ENCODE peak calls at places on chromosomes 7 and 10, in eight cellular contexts. One of them, this sample, is unnamed. For H3K4me1, the result is how much of the 10 kb centered on the place peaks cover.

GRCh38 chr10:124579003-124579384 is 117.4 kb downstream of the LHPP start:
- DNase-seq in endothelial cell of umbilical vein: no peak
- DNase-seq in SK-N-SH: no peak
- DNase-seq in thoracic aorta: no peak
- DNase-seq in left lung: peak
- DNase-seq in cardiac muscle cell: no peak
- DNase-seq in A673: no peak
- DNase-seq in effector memory CD4-positive, alpha-beta T cell: no peak
- DNase-seq in this sample: peak

GRCh38 chr7:34840176-34840785 is 182.3 kb downstream of the NPSR1 start:
- DNase-seq in endothelial cell of umbilical vein: no peak
- DNase-seq in SK-N-SH: no peak
- DNase-seq in left lung: peak
- DNase-seq in thoracic aorta: no peak
- DNase-seq in A673: no peak
- DNase-seq in effector memory CD4-positive, alpha-beta T cell: no peak
- DNase-seq in cardiac muscle cell: no peak
- DNase-seq in this sample: no peak

GRCh38 chr10:96921655-96922054 is 89.6 kb downstream of the LCOR start:
- DNase-seq in left lung: no peak
- DNase-seq in A673: no peak
- DNase-seq in cardiac muscle cell: no peak
- DNase-seq in thoracic aorta: no peak
- DNase-seq in endothelial cell of umbilical vein: no peak
- DNase-seq in effector memory CD4-positive, alpha-beta T cell: no peak
- DNase-seq in SK-N-SH: no peak
- DNase-seq in this sample: no peak

GRCh38 chr10:31274310-31274709 is 44.7 kb upstream of the ZEB1 start:
- DNase-seq in effector memory CD4-positive, alpha-beta T cell: no peak
- DNase-seq in cardiac muscle cell: peak
- DNase-seq in endothelial cell of umbilical vein: no peak
- DNase-seq in A673: no peak
- DNase-seq in SK-N-SH: no peak
- DNase-seq in thoracic aorta: no peak
- DNase-seq in left lung: no peak
- DNase-seq in this sample: no peak

GRCh38 chr10:1556496-1556895 is 180.8 kb downstream of the ADARB2 start:
- DNase-seq in effector memory CD4-positive, alpha-beta T cell: no peak
- DNase-seq in left lung: peak
- DNase-seq in A673: no peak
- DNase-seq in cardiac muscle cell: no peak
- DNase-seq in thoracic aorta: no peak
- DNase-seq in SK-N-SH: no peak
- DNase-seq in endothelial cell of umbilical vein: no peak
- DNase-seq in this sample: no peak

GRCh38 chr10:102586858-102587257 is 57.4 kb upstream of the TRIM8 start:
- DNase-seq in A673: no peak
- DNase-seq in endothelial cell of umbilical vein: no peak
- DNase-seq in SK-N-SH: no peak
- DNase-seq in cardiac muscle cell: no peak
- DNase-seq in effector memory CD4-positive, alpha-beta T cell: no peak
- DNase-seq in thoracic aorta: no peak
- DNase-seq in left lung: no peak
- DNase-seq in this sample: no peak

GRCh38 chr7:121633186-121633585 is 237.1 kb upstream of the FAM3C start:
- DNase-seq in left lung: no peak
- DNase-seq in cardiac muscle cell: peak
- DNase-seq in effector memory CD4-positive, alpha-beta T cell: no peak
- DNase-seq in SK-N-SH: no peak
- DNase-seq in endothelial cell of umbilical vein: no peak
- DNase-seq in A673: peak
- DNase-seq in thoracic aorta: no peak
- DNase-seq in this sample: no peak

GRCh38 chr10:45008524-45009161 is 7.9 kb downstream of the ZNF22 start:
- DNase-seq in effector memory CD4-positive, alpha-beta T cell: peak
- DNase-seq in left lung: no peak
- DNase-seq in cardiac muscle cell: peak
- DNase-seq in endothelial cell of umbilical vein: peak
- DNase-seq in A673: peak
- DNase-seq in SK-N-SH: peak
- DNase-seq in thoracic aorta: no peak
- DNase-seq in this sample: no peak

GRCh38 chr7:89339748-89340147 is 544.2 kb upstream of the TEX47 start:
- DNase-seq in thoracic aorta: no peak
- DNase-seq in A673: no peak
- DNase-seq in effector memory CD4-positive, alpha-beta T cell: no peak
- DNase-seq in left lung: no peak
- DNase-seq in cardiac muscle cell: no peak
- DNase-seq in endothelial cell of umbilical vein: no peak
- DNase-seq in SK-N-SH: no peak
- DNase-seq in this sample: no peak

GRCh38 chr7:132576723-132577089 is 436 bp upstream of the PLXNA4 start:
- DNase-seq in left lung: no peak
- DNase-seq in thoracic aorta: no peak
- DNase-seq in SK-N-SH: peak
- DNase-seq in effector memory CD4-positive, alpha-beta T cell: no peak
- DNase-seq in endothelial cell of umbilical vein: no peak
- DNase-seq in cardiac muscle cell: no peak
- DNase-seq in A673: no peak
- DNase-seq in this sample: no peak

GRCh38 chr7:519974-520458 is 370 bp upstream of the PDGFA start:
- DNase-seq in A673: peak
- DNase-seq in SK-N-SH: peak
- DNase-seq in cardiac muscle cell: peak
- DNase-seq in thoracic aorta: no peak
- DNase-seq in endothelial cell of umbilical vein: peak
- DNase-seq in effector memory CD4-positive, alpha-beta T cell: no peak
- DNase-seq in left lung: no peak
- DNase-seq in this sample: peak

GRCh38 chr10:95243318-95243617 is 47.5 kb downstream of the PDLIM1 start:
- DNase-seq in SK-N-SH: no peak
- DNase-seq in endothelial cell of umbilical vein: no peak
- DNase-seq in A673: no peak
- DNase-seq in thoracic aorta: no peak
- DNase-seq in left lung: no peak
- DNase-seq in cardiac muscle cell: no peak
- DNase-seq in effector memory CD4-positive, alpha-beta T cell: no peak
- DNase-seq in this sample: no peak

GRCh38 chr7:86320341-86320740 is 323.4 kb upstream of the GRM3 start:
- DNase-seq in A673: no peak
- DNase-seq in SK-N-SH: no peak
- DNase-seq in thoracic aorta: no peak
- DNase-seq in endothelial cell of umbilical vein: no peak
- DNase-seq in cardiac muscle cell: no peak
- DNase-seq in left lung: no peak
- DNase-seq in effector memory CD4-positive, alpha-beta T cell: no peak
- DNase-seq in this sample: no peak

GRCh38 chr7:8271960-8272359 is 10.0 kb upstream of the ICA1 start:
- DNase-seq in thoracic aorta: no peak
- DNase-seq in cardiac muscle cell: no peak
- DNase-seq in A673: no peak
- DNase-seq in effector memory CD4-positive, alpha-beta T cell: no peak
- DNase-seq in left lung: no peak
- DNase-seq in endothelial cell of umbilical vein: no peak
- DNase-seq in SK-N-SH: no peak
- DNase-seq in this sample: no peak

GRCh38 chr7:147400221-147400689 is 1190.3 kb upstream of the C7orf33 start:
- DNase-seq in left lung: no peak
- DNase-seq in endothelial cell of umbilical vein: no peak
- DNase-seq in A673: no peak
- DNase-seq in SK-N-SH: no peak
- DNase-seq in effector memory CD4-positive, alpha-beta T cell: no peak
- DNase-seq in thoracic aorta: no peak
- DNase-seq in cardiac muscle cell: peak
- DNase-seq in this sample: no peak

GRCh38 chr7:147406521-147407115 is 1183.9 kb upstream of the C7orf33 start:
- DNase-seq in effector memory CD4-positive, alpha-beta T cell: no peak
- DNase-seq in SK-N-SH: no peak
- DNase-seq in cardiac muscle cell: peak
- DNase-seq in A673: no peak
- DNase-seq in thoracic aorta: no peak
- DNase-seq in endothelial cell of umbilical vein: no peak
- DNase-seq in left lung: no peak
- DNase-seq in this sample: no peak

GRCh38 chr7:147405621-147406020 is 1184.9 kb upstream of the C7orf33 start:
- DNase-seq in cardiac muscle cell: no peak
- DNase-seq in endothelial cell of umbilical vein: no peak
- DNase-seq in effector memory CD4-positive, alpha-beta T cell: no peak
- DNase-seq in thoracic aorta: no peak
- DNase-seq in A673: no peak
- DNase-seq in SK-N-SH: no peak
- DNase-seq in left lung: no peak
- DNase-seq in this sample: no peak

DNA sequence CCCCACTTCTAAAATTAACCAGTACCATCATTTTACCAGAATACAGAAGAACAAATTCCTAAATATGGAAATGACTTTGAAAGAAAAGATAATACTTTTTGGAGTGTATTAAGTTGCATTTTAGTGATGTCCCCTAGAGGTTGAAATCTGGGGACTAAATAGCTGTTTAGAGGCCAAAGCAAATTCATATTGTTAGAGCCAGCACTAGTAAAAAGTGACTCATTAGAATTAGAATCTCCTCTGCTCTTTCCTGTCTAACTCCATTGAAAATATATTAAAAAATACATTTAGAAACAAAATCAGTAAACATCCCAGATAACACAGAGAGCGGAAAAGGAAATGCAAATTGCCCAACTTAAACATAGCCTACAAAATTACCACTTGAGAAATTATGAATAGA is 1189.6 kb upstream of the C7orf33 start:
- DNase-seq in left lung: no peak
- DNase-seq in cardiac muscle cell: no peak
- DNase-seq in thoracic aorta: no peak
- DNase-seq in SK-N-SH: no peak
- DNase-seq in effector memory CD4-positive, alpha-beta T cell: no peak
- DNase-seq in A673: no peak
- DNase-seq in endothelial cell of umbilical vein: no peak
- DNase-seq in this sample: no peak
- H3K27ac ChIP-seq in left lung: no peak
- H3K27ac ChIP-seq in cardiac muscle cell: no peak
- H3K27ac ChIP-seq in thoracic aorta: no peak
- H3K27ac ChIP-seq in SK-N-SH: no peak
- H3K27ac ChIP-seq in effector memory CD4-positive, alpha-beta T cell: no peak
- H3K27ac ChIP-seq in A673: no peak
- H3K27ac ChIP-seq in endothelial cell of umbilical vein: no peak
- H3K27ac ChIP-seq in this sample: no peak

GRCh38 chr7:155189600-155189989 is 108.1 kb upstream of the INSIG1 start:
- DNase-seq in endothelial cell of umbilical vein: no peak
- DNase-seq in left lung: no peak
- DNase-seq in effector memory CD4-positive, alpha-beta T cell: no peak
- DNase-seq in SK-N-SH: no peak
- DNase-seq in thoracic aorta: no peak
- DNase-seq in cardiac muscle cell: no peak
- DNase-seq in A673: no peak
- DNase-seq in this sample: no peak

GRCh38 chr7:155187061-155187785 is 110.5 kb upstream of the INSIG1 start:
- DNase-seq in A673: no peak
- DNase-seq in SK-N-SH: no peak
- DNase-seq in effector memory CD4-positive, alpha-beta T cell: no peak
- DNase-seq in endothelial cell of umbilical vein: no peak
- DNase-seq in cardiac muscle cell: no peak
- DNase-seq in left lung: no peak
- DNase-seq in thoracic aorta: no peak
- DNase-seq in this sample: no peak

GRCh38 chr7:155190608-155191536 is 106.8 kb upstream of the INSIG1 start:
- DNase-seq in endothelial cell of umbilical vein: peak
- DNase-seq in effector memory CD4-positive, alpha-beta T cell: peak
- DNase-seq in A673: peak
- DNase-seq in thoracic aorta: no peak
- DNase-seq in left lung: peak
- DNase-seq in cardiac muscle cell: peak
- DNase-seq in SK-N-SH: peak
- DNase-seq in this sample: no peak

GRCh38 chr7:155188821-155189599 is 108.7 kb upstream of the INSIG1 start:
- DNase-seq in SK-N-SH: no peak
- DNase-seq in thoracic aorta: no peak
- DNase-seq in left lung: no peak
- DNase-seq in endothelial cell of umbilical vein: no peak
- DNase-seq in effector memory CD4-positive, alpha-beta T cell: no peak
- DNase-seq in cardiac muscle cell: peak
- DNase-seq in A673: no peak
- DNase-seq in this sample: no peak

GRCh38 chr7:155188357-155188756 is 109.3 kb upstream of the INSIG1 start:
- DNase-seq in endothelial cell of umbilical vein: no peak
- DNase-seq in left lung: no peak
- DNase-seq in SK-N-SH: no peak
- DNase-seq in thoracic aorta: no peak
- DNase-seq in A673: no peak
- DNase-seq in cardiac muscle cell: no peak
- DNase-seq in effector memory CD4-positive, alpha-beta T cell: no peak
- DNase-seq in this sample: no peak
- H3K4me1 ChIP-seq in endothelial cell of umbilical vein: under half
- H3K4me1 ChIP-seq in left lung: under half
- H3K4me1 ChIP-seq in SK-N-SH: under half
- H3K4me1 ChIP-seq in thoracic aorta: under half
- H3K4me1 ChIP-seq in A673: under half
- H3K4me1 ChIP-seq in cardiac muscle cell: under half
- H3K4me1 ChIP-seq in effector memory CD4-positive, alpha-beta T cell: under half
- H3K4me1 ChIP-seq in this sample: under half

GRCh38 chr10:80290474-80291220 is 1.2 kb upstream of the MAT1A start:
- DNase-seq in SK-N-SH: no peak
- DNase-seq in thoracic aorta: no peak
- DNase-seq in left lung: no peak
- DNase-seq in endothelial cell of umbilical vein: no peak
- DNase-seq in cardiac muscle cell: no peak
- DNase-seq in effector memory CD4-positive, alpha-beta T cell: no peak
- DNase-seq in A673: no peak
- DNase-seq in this sample: no peak

GRCh38 chr10:80288849-80289248 is 609 bp downstream of the MAT1A start:
- DNase-seq in cardiac muscle cell: no peak
- DNase-seq in left lung: no peak
- DNase-seq in thoracic aorta: no peak
- DNase-seq in SK-N-SH: no peak
- DNase-seq in endothelial cell of umbilical vein: no peak
- DNase-seq in effector memory CD4-positive, alpha-beta T cell: no peak
- DNase-seq in A673: no peak
- DNase-seq in this sample: no peak

GRCh38 chr10:80289451-80290287 is at the start of gene MAT1A:
- DNase-seq in left lung: no peak
- DNase-seq in SK-N-SH: no peak
- DNase-seq in effector memory CD4-positive, alpha-beta T cell: no peak
- DNase-seq in A673: peak
- DNase-seq in thoracic aorta: no peak
- DNase-seq in endothelial cell of umbilical vein: no peak
- DNase-seq in cardiac muscle cell: peak
- DNase-seq in this sample: no peak

GRCh38 chr10:80296942-80297341 is 7.5 kb upstream of the MAT1A start:
- DNase-seq in A673: no peak
- DNase-seq in left lung: no peak
- DNase-seq in cardiac muscle cell: no peak
- DNase-seq in effector memory CD4-positive, alpha-beta T cell: no peak
- DNase-seq in SK-N-SH: no peak
- DNase-seq in endothelial cell of umbilical vein: no peak
- DNase-seq in thoracic aorta: no peak
- DNase-seq in this sample: no peak

GRCh38 chr10:80292607-80293239 is 3.3 kb upstream of the MAT1A start:
- DNase-seq in endothelial cell of umbilical vein: no peak
- DNase-seq in left lung: no peak
- DNase-seq in SK-N-SH: no peak
- DNase-seq in cardiac muscle cell: no peak
- DNase-seq in A673: no peak
- DNase-seq in effector memory CD4-positive, alpha-beta T cell: no peak
- DNase-seq in thoracic aorta: no peak
- DNase-seq in this sample: no peak
- H3K4me3 ChIP-seq in endothelial cell of umbilical vein: no peak
- H3K4me3 ChIP-seq in left lung: no peak
- H3K4me3 ChIP-seq in SK-N-SH: no peak
- H3K4me3 ChIP-seq in cardiac muscle cell: no peak
- H3K4me3 ChIP-seq in A673: no peak
- H3K4me3 ChIP-seq in effector memory CD4-positive, alpha-beta T cell: no peak
- H3K4me3 ChIP-seq in thoracic aorta: no peak
- H3K4me3 ChIP-seq in this sample: no peak

GRCh38 chr7:50851451-50851850 is 68.8 kb upstream of the GRB10 start:
- DNase-seq in effector memory CD4-positive, alpha-beta T cell: no peak
- DNase-seq in endothelial cell of umbilical vein: no peak
- DNase-seq in cardiac muscle cell: peak
- DNase-seq in SK-N-SH: no peak
- DNase-seq in thoracic aorta: no peak
- DNase-seq in left lung: no peak
- DNase-seq in A673: no peak
- DNase-seq in this sample: no peak
- H3K27ac ChIP-seq in effector memory CD4-positive, alpha-beta T cell: no peak
- H3K27ac ChIP-seq in endothelial cell of umbilical vein: no peak
- H3K27ac ChIP-seq in cardiac muscle cell: no peak
- H3K27ac ChIP-seq in SK-N-SH: no peak
- H3K27ac ChIP-seq in thoracic aorta: peak
- H3K27ac ChIP-seq in left lung: no peak
- H3K27ac ChIP-seq in A673: no peak
- H3K27ac ChIP-seq in this sample: no peak

This sample was measured in kidney.